ENCODE peak calls at places on chromosomes 13 and 19, in five cellular contexts. E is PC-3, Q is ovary, O is fibroblast of pulmonary artery, Z is psoas muscle. S is an unnamed sample.

GRCh38 chr13:101451641-101452040 is 834 bp upstream of the ITGBL1 start:
- DNase-seq in Q (no peak), Z (no peak), E (no peak), O (no peak), S (no peak)

GRCh38 chr13:21282065-21282464 is 105.6 kb downstream of the MRPL57 start:
- DNase-seq in Z (no peak), Q (no peak), E (no peak), O (no peak), S (no peak)

GRCh38 chr13:73765651-73766384 is 368.4 kb downstream of the KLF12 start:
- DNase-seq in Q (peak; percentile 94), O (peak; percentile 92), Z (peak; percentile 83), E (no peak), S (peak; percentile 19)

GRCh38 chr19:28074773-28075172 is 1138.2 kb downstream of the UQCRFS1 start:
- DNase-seq in Q (no peak), O (no peak), Z (no peak), E (no peak), S (no peak)

GRCh38 chr19:10858204-10858828 is 10.1 kb downstream of the C19orf38 start:
- DNase-seq in Q (no peak), Z (no peak), E (peak; percentile 42), O (peak; percentile 47), S (no peak)

GRCh38 chr19:34838753-34839431 is 65.9 kb upstream of the ZNF599 start:
- DNase-seq in O (peak; percentile 26), E (no peak), Q (no peak), Z (no peak), S (no peak)

GRCh38 chr19:39970424-39970673 is 616 bp upstream of the PSMC4 start:
- DNase-seq in O (peak; percentile 41), Q (no peak), Z (no peak), E (peak; percentile 8), S (no peak)

GRCh38 chr19:13150919-13151604 is 851 bp downstream of the IER2 start:
- DNase-seq in Q (peak; percentile 69), E (no peak), O (no peak), Z (no peak), S (peak; percentile 40)

GRCh38 chr13:41533676-41534075 is 76.3 kb downstream of the RGCC start:
- DNase-seq in E (no peak), O (peak; percentile 7), Z (no peak), Q (no peak), S (no peak)

GRCh38 chr19:43078311-43078710 is 4.2 kb downstream of the PSG2 start:
- DNase-seq in O (peak; percentile 11), E (peak; percentile 56), Z (no peak), Q (no peak), S (no peak)

GRCh38 chr19:54133312-54133956 is 4.1 kb upstream of the CNOT3 start:
- DNase-seq in Q (no peak), O (no peak), Z (no peak), E (peak; percentile 52), S (no peak)

GRCh38 chr19:45440873-45441654 is 17.3 kb upstream of the ERCC1 start:
- DNase-seq in E (peak; percentile 34), O (peak; percentile 57), Z (no peak), Q (no peak), S (no peak)

GRCh38 chr19:15251010-15251748 is 18.9 kb upstream of the EPHX3 start:
- DNase-seq in Z (peak; percentile 72), Q (no peak), O (peak; percentile 74), E (no peak), S (no peak)

GRCh38 chr13:114019367-114019766 is 45.5 kb upstream of the C13orf46 start:
- DNase-seq in E (no peak), Q (no peak), O (no peak), Z (no peak), S (no peak)

GRCh38 chr19:38115264-38115802 is 108.7 kb downstream of the DPF1 start:
- DNase-seq in Q (no peak), Z (no peak), E (no peak), O (no peak), S (no peak)

GRCh38 chr19:47414469-47414868 is 4.9 kb downstream of the MEIS3 start:
- DNase-seq in Q (no peak), E (peak; percentile 57), Z (no peak), O (no peak), S (no peak)
- TF ChIP-seq CTCF in Q (no peak), E (peak; percentile 55), Z (no peak), O (no peak), S (no peak)

GRCh38 chr19:2221918-2222317 is 14.2 kb downstream of the PLEKHJ1 start:
- DNase-seq in O (no peak), Q (no peak), E (no peak), Z (no peak), S (no peak)
- TF ChIP-seq CTCF in O (peak; percentile 10), Q (no peak), E (peak; percentile 22), Z (peak; percentile 17), S (no peak)

GRCh38 chr19:41439441-41440222 is at the start of gene DMAC2:
- DNase-seq in Q (peak; percentile 91), Z (peak; percentile 98), E (peak; percentile 97), O (peak; percentile 98), S (peak; percentile 78)
- TF ChIP-seq CTCF in Q (no peak), Z (peak; percentile 43), E (peak; percentile 65), O (peak; percentile 49), S (no peak)

GRCh38 chr19:29926801-29927200 is 15.2 kb upstream of the URI1 start:
- DNase-seq in Q (no peak), E (no peak), Z (no peak), O (no peak), S (no peak)

GRCh38 chr19:29927944-29928669 is 13.9 kb upstream of the URI1 start:
- DNase-seq in O (no peak), Z (no peak), Q (no peak), E (no peak), S (no peak)

GRCh38 chr19:29926031-29926430 is 16.0 kb upstream of the URI1 start:
- DNase-seq in E (no peak), O (no peak), Z (no peak), Q (no peak), S (no peak)

GRCh38 chr19:29922972-29923371 is 19.1 kb upstream of the URI1 start:
- DNase-seq in Z (no peak), O (no peak), E (no peak), Q (no peak), S (no peak)

DNA sequence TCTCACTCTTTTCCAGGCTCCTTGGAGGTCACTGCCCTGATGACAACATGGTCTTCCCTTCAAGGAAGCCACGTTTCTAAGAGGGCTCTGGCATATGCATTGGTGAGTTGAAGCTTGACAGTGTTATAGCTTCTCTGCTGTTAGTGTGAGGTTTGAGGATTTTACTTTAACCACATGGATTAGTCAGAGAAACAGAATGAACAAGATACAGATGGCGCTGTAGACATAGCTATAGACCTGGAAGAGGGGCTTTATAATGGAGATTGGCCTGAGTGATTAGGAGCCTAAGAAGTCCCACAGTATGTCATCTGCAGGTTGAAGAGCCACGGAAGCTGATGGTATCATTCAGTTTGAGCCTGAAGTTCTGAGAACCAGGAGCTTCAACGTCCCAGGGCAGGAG is 18.4 kb upstream of the URI1 start:
- DNase-seq in O (no peak), Q (no peak), E (no peak), Z (no peak), S (no peak)
- TF ChIP-seq CTCF in O (no peak), Q (no peak), E (peak; percentile 10), Z (no peak), S (no peak)

GRCh38 chr13:39602614-39603366 is at the start of gene LHFPL6:
- DNase-seq in O (peak; percentile 81), Q (peak; percentile 85), Z (peak; percentile 87), E (peak; percentile 63), S (peak; percentile 47)
- TF ChIP-seq CTCF in O (peak; percentile 34), Q (peak; percentile 22), Z (no peak), E (peak; percentile 49), S (no peak)

S was measured in activated B cell treated with CpG ODN at 0.5 μM for 24 hours.